ENCODE peak calls at places on chromosomes 3 and 15, in eight cellular contexts. One of them, this sample, is unnamed.

GRCh38 chr3:169948559-169949371 is 17.8 kb upstream of the SEC62 start:
- DNase-seq in endothelial cell: no peak
- DNase-seq in CD4-positive, alpha-beta T cell: no peak
- DNase-seq in nephron progenitor cell: no peak
- DNase-seq in HFF-Myc: no peak
- DNase-seq in thoracic aorta: no peak
- DNase-seq in activated CD8-positive, alpha-beta T cell treated with anti-CD3 and anti-CD28 coated beads for 36 hours: no peak
- DNase-seq in keratinocyte: no peak
- DNase-seq in this sample: no peak

GRCh38 chr15:68990755-68991500 is 23.6 kb upstream of the NOX5 start:
- DNase-seq in endothelial cell: no peak
- DNase-seq in CD4-positive, alpha-beta T cell: no peak
- DNase-seq in nephron progenitor cell: no peak
- DNase-seq in HFF-Myc: no peak
- DNase-seq in thoracic aorta: no peak
- DNase-seq in activated CD8-positive, alpha-beta T cell treated with anti-CD3 and anti-CD28 coated beads for 36 hours: no peak
- DNase-seq in keratinocyte: no peak
- DNase-seq in this sample: no peak

GRCh38 chr15:63521405-63522142 is 17.2 kb downstream of the USP3 start:
- DNase-seq in endothelial cell: no peak
- DNase-seq in CD4-positive, alpha-beta T cell: no peak
- DNase-seq in nephron progenitor cell: no peak
- DNase-seq in HFF-Myc: no peak
- DNase-seq in thoracic aorta: no peak
- DNase-seq in activated CD8-positive, alpha-beta T cell treated with anti-CD3 and anti-CD28 coated beads for 36 hours: no peak
- DNase-seq in keratinocyte: no peak
- DNase-seq in this sample: no peak

GRCh38 chr3:53141468-53141840 is 11.2 kb upstream of the RFT1 start:
- DNase-seq in endothelial cell: no peak
- DNase-seq in CD4-positive, alpha-beta T cell: no peak
- DNase-seq in nephron progenitor cell: no peak
- DNase-seq in HFF-Myc: no peak
- DNase-seq in thoracic aorta: no peak
- DNase-seq in activated CD8-positive, alpha-beta T cell treated with anti-CD3 and anti-CD28 coated beads for 36 hours: no peak
- DNase-seq in keratinocyte: no peak
- DNase-seq in this sample: no peak

GRCh38 chr3:128483657-128484403 is 9.2 kb downstream of the GATA2 start:
- DNase-seq in endothelial cell: peak
- DNase-seq in CD4-positive, alpha-beta T cell: no peak
- DNase-seq in nephron progenitor cell: no peak
- DNase-seq in HFF-Myc: no peak
- DNase-seq in thoracic aorta: no peak
- DNase-seq in activated CD8-positive, alpha-beta T cell treated with anti-CD3 and anti-CD28 coated beads for 36 hours: no peak
- DNase-seq in keratinocyte: no peak
- DNase-seq in this sample: no peak

GRCh38 chr3:193872265-193872753 is 263.6 kb upstream of the HES1 start:
- DNase-seq in endothelial cell: no peak
- DNase-seq in CD4-positive, alpha-beta T cell: no peak
- DNase-seq in nephron progenitor cell: no peak
- DNase-seq in HFF-Myc: peak
- DNase-seq in thoracic aorta: no peak
- DNase-seq in activated CD8-positive, alpha-beta T cell treated with anti-CD3 and anti-CD28 coated beads for 36 hours: peak
- DNase-seq in keratinocyte: peak
- DNase-seq in this sample: no peak

GRCh38 chr3:117706037-117706436 is 996.5 kb downstream of the TUSC7 start:
- DNase-seq in endothelial cell: no peak
- DNase-seq in CD4-positive, alpha-beta T cell: no peak
- DNase-seq in nephron progenitor cell: no peak
- DNase-seq in HFF-Myc: peak
- DNase-seq in thoracic aorta: no peak
- DNase-seq in activated CD8-positive, alpha-beta T cell treated with anti-CD3 and anti-CD28 coated beads for 36 hours: no peak
- DNase-seq in keratinocyte: no peak
- DNase-seq in this sample: no peak

GRCh38 chr15:84859143-84859542 is 25.3 kb upstream of the SLC28A1 start:
- DNase-seq in endothelial cell: no peak
- DNase-seq in CD4-positive, alpha-beta T cell: no peak
- DNase-seq in nephron progenitor cell: no peak
- DNase-seq in HFF-Myc: no peak
- DNase-seq in thoracic aorta: no peak
- DNase-seq in activated CD8-positive, alpha-beta T cell treated with anti-CD3 and anti-CD28 coated beads for 36 hours: no peak
- DNase-seq in keratinocyte: peak
- DNase-seq in this sample: no peak

GRCh38 chr3:120741837-120742197 is 499 bp downstream of the RABL3 start:
- DNase-seq in endothelial cell: no peak
- DNase-seq in CD4-positive, alpha-beta T cell: no peak
- DNase-seq in nephron progenitor cell: no peak
- DNase-seq in HFF-Myc: no peak
- DNase-seq in thoracic aorta: no peak
- DNase-seq in activated CD8-positive, alpha-beta T cell treated with anti-CD3 and anti-CD28 coated beads for 36 hours: no peak
- DNase-seq in keratinocyte: no peak
- DNase-seq in this sample: no peak

GRCh38 chr3:354433-354832 is 157.9 kb downstream of the CHL1 start:
- DNase-seq in endothelial cell: peak
- DNase-seq in CD4-positive, alpha-beta T cell: no peak
- DNase-seq in nephron progenitor cell: peak
- DNase-seq in HFF-Myc: peak
- DNase-seq in thoracic aorta: no peak
- DNase-seq in activated CD8-positive, alpha-beta T cell treated with anti-CD3 and anti-CD28 coated beads for 36 hours: peak
- DNase-seq in keratinocyte: no peak
- DNase-seq in this sample: no peak

GRCh38 chr3:16048435-16049318 is 125.8 kb upstream of the GALNT15 start:
- DNase-seq in endothelial cell: peak
- DNase-seq in CD4-positive, alpha-beta T cell: peak
- DNase-seq in nephron progenitor cell: peak
- DNase-seq in HFF-Myc: no peak
- DNase-seq in thoracic aorta: no peak
- DNase-seq in activated CD8-positive, alpha-beta T cell treated with anti-CD3 and anti-CD28 coated beads for 36 hours: peak
- DNase-seq in keratinocyte: no peak
- DNase-seq in this sample: no peak

GRCh38 chr3:150238995-150239612 is 169.0 kb upstream of the TSC22D2 start:
- DNase-seq in endothelial cell: no peak
- DNase-seq in CD4-positive, alpha-beta T cell: no peak
- DNase-seq in nephron progenitor cell: no peak
- DNase-seq in HFF-Myc: no peak
- DNase-seq in thoracic aorta: no peak
- DNase-seq in activated CD8-positive, alpha-beta T cell treated with anti-CD3 and anti-CD28 coated beads for 36 hours: no peak
- DNase-seq in keratinocyte: no peak
- DNase-seq in this sample: no peak

GRCh38 chr3:150239764-150240163 is 168.3 kb upstream of the TSC22D2 start:
- DNase-seq in endothelial cell: no peak
- DNase-seq in CD4-positive, alpha-beta T cell: no peak
- DNase-seq in nephron progenitor cell: no peak
- DNase-seq in HFF-Myc: no peak
- DNase-seq in thoracic aorta: no peak
- DNase-seq in activated CD8-positive, alpha-beta T cell treated with anti-CD3 and anti-CD28 coated beads for 36 hours: no peak
- DNase-seq in keratinocyte: no peak
- DNase-seq in this sample: no peak

GRCh38 chr3:150240891-150241290 is 167.2 kb upstream of the TSC22D2 start:
- DNase-seq in endothelial cell: no peak
- DNase-seq in CD4-positive, alpha-beta T cell: no peak
- DNase-seq in nephron progenitor cell: no peak
- DNase-seq in HFF-Myc: no peak
- DNase-seq in thoracic aorta: no peak
- DNase-seq in activated CD8-positive, alpha-beta T cell treated with anti-CD3 and anti-CD28 coated beads for 36 hours: no peak
- DNase-seq in keratinocyte: no peak
- DNase-seq in this sample: no peak

GRCh38 chr3:150243466-150243865 is 164.6 kb upstream of the TSC22D2 start:
- DNase-seq in endothelial cell: no peak
- DNase-seq in CD4-positive, alpha-beta T cell: no peak
- DNase-seq in nephron progenitor cell: no peak
- DNase-seq in HFF-Myc: no peak
- DNase-seq in thoracic aorta: no peak
- DNase-seq in activated CD8-positive, alpha-beta T cell treated with anti-CD3 and anti-CD28 coated beads for 36 hours: no peak
- DNase-seq in keratinocyte: no peak
- DNase-seq in this sample: no peak

GRCh38 chr3:150242220-150242938 is 165.7 kb upstream of the TSC22D2 start:
- DNase-seq in endothelial cell: no peak
- DNase-seq in CD4-positive, alpha-beta T cell: no peak
- DNase-seq in nephron progenitor cell: peak
- DNase-seq in HFF-Myc: peak
- DNase-seq in thoracic aorta: no peak
- DNase-seq in activated CD8-positive, alpha-beta T cell treated with anti-CD3 and anti-CD28 coated beads for 36 hours: no peak
- DNase-seq in keratinocyte: no peak
- DNase-seq in this sample: no peak
- TF ChIP-seq CTCF in endothelial cell: no peak
- TF ChIP-seq CTCF in CD4-positive, alpha-beta T cell: no peak
- TF ChIP-seq CTCF in nephron progenitor cell: no peak
- TF ChIP-seq CTCF in HFF-Myc: no peak
- TF ChIP-seq CTCF in thoracic aorta: no peak
- TF ChIP-seq CTCF in activated CD8-positive, alpha-beta T cell treated with anti-CD3 and anti-CD28 coated beads for 36 hours: no peak
- TF ChIP-seq CTCF in keratinocyte: no peak
- TF ChIP-seq CTCF in this sample: no peak

GRCh38 chr3:37605754-37606153 is 255.9 kb upstream of the CTDSPL start:
- DNase-seq in endothelial cell: no peak
- DNase-seq in CD4-positive, alpha-beta T cell: no peak
- DNase-seq in nephron progenitor cell: no peak
- DNase-seq in HFF-Myc: no peak
- DNase-seq in thoracic aorta: no peak
- DNase-seq in activated CD8-positive, alpha-beta T cell treated with anti-CD3 and anti-CD28 coated beads for 36 hours: no peak
- DNase-seq in keratinocyte: no peak
- DNase-seq in this sample: no peak

GRCh38 chr3:37601832-37602231 is 259.8 kb upstream of the CTDSPL start:
- DNase-seq in endothelial cell: no peak
- DNase-seq in CD4-positive, alpha-beta T cell: no peak
- DNase-seq in nephron progenitor cell: no peak
- DNase-seq in HFF-Myc: no peak
- DNase-seq in thoracic aorta: no peak
- DNase-seq in activated CD8-positive, alpha-beta T cell treated with anti-CD3 and anti-CD28 coated beads for 36 hours: no peak
- DNase-seq in keratinocyte: no peak
- DNase-seq in this sample: no peak

GRCh38 chr3:37606472-37606871 is 255.2 kb upstream of the CTDSPL start:
- DNase-seq in endothelial cell: no peak
- DNase-seq in CD4-positive, alpha-beta T cell: no peak
- DNase-seq in nephron progenitor cell: no peak
- DNase-seq in HFF-Myc: no peak
- DNase-seq in thoracic aorta: no peak
- DNase-seq in activated CD8-positive, alpha-beta T cell treated with anti-CD3 and anti-CD28 coated beads for 36 hours: no peak
- DNase-seq in keratinocyte: no peak
- DNase-seq in this sample: no peak

GRCh38 chr3:37604336-37604833 is 257.3 kb upstream of the CTDSPL start:
- DNase-seq in endothelial cell: no peak
- DNase-seq in CD4-positive, alpha-beta T cell: no peak
- DNase-seq in nephron progenitor cell: no peak
- DNase-seq in HFF-Myc: no peak
- DNase-seq in thoracic aorta: no peak
- DNase-seq in activated CD8-positive, alpha-beta T cell treated with anti-CD3 and anti-CD28 coated beads for 36 hours: no peak
- DNase-seq in keratinocyte: no peak
- DNase-seq in this sample: no peak

DNA sequence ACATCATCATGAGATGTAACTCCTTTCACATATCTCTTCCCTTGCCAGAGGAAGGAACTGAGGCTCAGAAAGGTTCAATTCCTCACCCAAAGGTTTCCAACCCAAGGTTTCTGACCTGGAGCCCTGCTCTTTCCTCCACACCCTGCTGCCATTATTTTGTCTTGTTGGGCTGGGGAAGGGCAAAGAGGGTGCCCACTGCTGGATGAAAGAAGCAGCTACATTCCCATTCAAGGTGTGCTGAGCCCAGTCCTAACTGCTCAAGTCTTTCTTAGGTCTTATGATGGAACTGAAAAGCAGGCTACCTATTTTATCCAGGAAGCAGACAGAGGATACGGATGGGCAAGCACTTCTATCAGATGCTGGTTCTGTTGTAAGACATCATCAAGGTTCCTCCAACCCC is 258.0 kb upstream of the CTDSPL start:
- DNase-seq in endothelial cell: no peak
- DNase-seq in CD4-positive, alpha-beta T cell: no peak
- DNase-seq in nephron progenitor cell: no peak
- DNase-seq in HFF-Myc: no peak
- DNase-seq in thoracic aorta: no peak
- DNase-seq in activated CD8-positive, alpha-beta T cell treated with anti-CD3 and anti-CD28 coated beads for 36 hours: no peak
- DNase-seq in keratinocyte: no peak
- DNase-seq in this sample: no peak
- TF ChIP-seq CTCF in endothelial cell: no peak
- TF ChIP-seq CTCF in CD4-positive, alpha-beta T cell: no peak
- TF ChIP-seq CTCF in nephron progenitor cell: no peak
- TF ChIP-seq CTCF in HFF-Myc: peak
- TF ChIP-seq CTCF in thoracic aorta: no peak
- TF ChIP-seq CTCF in activated CD8-positive, alpha-beta T cell treated with anti-CD3 and anti-CD28 coated beads for 36 hours: no peak
- TF ChIP-seq CTCF in keratinocyte: no peak
- TF ChIP-seq CTCF in this sample: no peak

DNA sequence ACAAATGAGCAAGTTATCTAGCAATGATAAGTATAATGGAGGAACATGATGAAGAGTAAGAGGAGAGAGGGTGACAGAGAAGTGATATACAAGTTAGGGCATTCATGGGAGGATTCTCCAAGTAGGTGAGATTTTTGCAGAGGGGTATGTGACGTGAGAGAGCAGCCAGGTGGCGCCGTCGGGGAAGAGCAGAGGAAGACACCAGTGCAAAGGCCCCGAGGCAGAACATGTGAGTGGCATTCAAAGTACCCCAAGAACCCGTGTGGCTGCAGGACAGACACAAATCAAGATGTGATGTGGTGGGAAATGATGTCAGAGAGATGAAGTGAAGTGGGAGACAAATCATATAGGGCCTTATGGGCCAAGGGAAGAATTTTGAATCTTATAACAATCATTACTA is 81.8 kb upstream of the GRM7 start:
- DNase-seq in endothelial cell: no peak
- DNase-seq in CD4-positive, alpha-beta T cell: no peak
- DNase-seq in nephron progenitor cell: no peak
- DNase-seq in HFF-Myc: no peak
- DNase-seq in thoracic aorta: no peak
- DNase-seq in activated CD8-positive, alpha-beta T cell treated with anti-CD3 and anti-CD28 coated beads for 36 hours: peak
- DNase-seq in keratinocyte: no peak
- DNase-seq in this sample: no peak
- TF ChIP-seq CTCF in endothelial cell: no peak
- TF ChIP-seq CTCF in CD4-positive, alpha-beta T cell: no peak
- TF ChIP-seq CTCF in nephron progenitor cell: no peak
- TF ChIP-seq CTCF in HFF-Myc: no peak
- TF ChIP-seq CTCF in thoracic aorta: no peak
- TF ChIP-seq CTCF in activated CD8-positive, alpha-beta T cell treated with anti-CD3 and anti-CD28 coated beads for 36 hours: no peak
- TF ChIP-seq CTCF in keratinocyte: no peak
- TF ChIP-seq CTCF in this sample: no peak

GRCh38 chr15:70210538-70210937 is 112.8 kb upstream of the TLE3 start:
- DNase-seq in endothelial cell: no peak
- DNase-seq in CD4-positive, alpha-beta T cell: no peak
- DNase-seq in nephron progenitor cell: no peak
- DNase-seq in HFF-Myc: no peak
- DNase-seq in thoracic aorta: no peak
- DNase-seq in activated CD8-positive, alpha-beta T cell treated with anti-CD3 and anti-CD28 coated beads for 36 hours: peak
- DNase-seq in keratinocyte: no peak
- DNase-seq in this sample: no peak
- TF ChIP-seq CTCF in endothelial cell: no peak
- TF ChIP-seq CTCF in CD4-positive, alpha-beta T cell: no peak
- TF ChIP-seq CTCF in nephron progenitor cell: no peak
- TF ChIP-seq CTCF in HFF-Myc: peak
- TF ChIP-seq CTCF in thoracic aorta: no peak
- TF ChIP-seq CTCF in activated CD8-positive, alpha-beta T cell treated with anti-CD3 and anti-CD28 coated beads for 36 hours: no peak
- TF ChIP-seq CTCF in keratinocyte: no peak
- TF ChIP-seq CTCF in this sample: no peak